ENCODE peak calls at places on chromosomes 16 and 17, in six cellular contexts. W is B cell, V is neural progenitor cell, M is AG04450, K is epithelial cell of esophagus, Z is K562. A is an unnamed sample.

GRCh38 chr16:86016201-86016965 is 117.4 kb downstream of the IRF8 start:
- DNase-seq in K (peak; percentile 60), V (peak; percentile 72), M (no peak), Z (peak; percentile 54), W (peak; percentile 66), A (peak; percentile 20)

GRCh38 chr17:3039748-3040147 is 23.7 kb downstream of the OR1D5 start:
- DNase-seq in Z (no peak), M (no peak), V (no peak), K (no peak), W (no peak), A (no peak)

GRCh38 chr16:50338371-50339231 is 30.2 kb downstream of the BRD7 start:
- DNase-seq in W (no peak), M (no peak), Z (peak; percentile 39), V (no peak), K (no peak), A (no peak)

GRCh38 chr17:46199379-46199778 is 6.2 kb upstream of the KANSL1 start:
- DNase-seq in V (no peak), W (no peak), K (no peak), M (no peak), Z (no peak), A (no peak)

GRCh38 chr17:40122944-40123810 is 1.4 kb downstream of the MSL1 start:
- DNase-seq in K (peak; percentile 44), M (no peak), V (peak; percentile 89), Z (peak; percentile 72), W (no peak), A (no peak)

GRCh38 chr16:51155901-51156810 is 5.1 kb upstream of the SALL1 start:
- DNase-seq in V (peak; percentile 73), M (no peak), K (no peak), W (no peak), Z (no peak), A (no peak)

GRCh38 chr17:8444506-8444905 is 8.8 kb downstream of the NDEL1 start:
- DNase-seq in M (no peak), Z (peak; percentile 30), K (no peak), V (no peak), W (no peak), A (no peak)

GRCh38 chr17:57422574-57423164 is 166.3 kb downstream of the MSI2 start:
- DNase-seq in Z (no peak), K (peak; percentile 78), W (peak; percentile 52), M (no peak), V (no peak), A (no peak)

GRCh38 chr16:88413631-88414030 is 30.9 kb downstream of the ZNF469 start:
- DNase-seq in W (no peak), V (no peak), K (no peak), M (no peak), Z (no peak), A (no peak)

GRCh38 chr17:66822009-66822408 is 12.9 kb upstream of the CACNG5 start:
- DNase-seq in V (no peak), W (no peak), M (no peak), Z (no peak), K (no peak), A (no peak)

GRCh38 chr17:48646183-48647102 is 20.3 kb upstream of the HOXB9 start:
- DNase-seq in W (no peak), Z (peak; percentile 66), K (no peak), M (no peak), V (peak; percentile 42), A (peak; percentile 91)

GRCh38 chr17:80751460-80752368 is 207.1 kb downstream of the RPTOR start:
- DNase-seq in W (no peak), K (no peak), M (no peak), V (peak; percentile 73), Z (no peak), A (no peak)

GRCh38 chr16:30604316-30604947 is 5.8 kb downstream of the ZNF689 start:
- DNase-seq in Z (no peak), M (no peak), W (no peak), V (no peak), K (no peak), A (peak; percentile 92)

GRCh38 chr17:30332057-30332542 is 1.8 kb downstream of the TMIGD1 start:
- DNase-seq in M (peak; percentile 45), V (no peak), Z (no peak), W (no peak), K (peak; percentile 63), A (no peak)

GRCh38 chr17:45276031-45276430 is 14.1 kb upstream of the SPATA32 start:
- DNase-seq in W (no peak), M (peak; percentile 78), Z (no peak), V (no peak), K (no peak), A (no peak)

GRCh38 chr17:45431531-45432404 is 902 bp downstream of the ARHGAP27 start:
- DNase-seq in Z (peak; percentile 89), K (peak; percentile 90), W (peak; percentile 71), V (peak; percentile 93), M (no peak), A (no peak)

GRCh38 chr16:24972608-24973220 is 42.5 kb downstream of the ARHGAP17 start:
- DNase-seq in V (no peak), K (no peak), W (no peak), M (no peak), Z (no peak), A (no peak)

GRCh38 chr17:17636456-17636855 is 44.8 kb upstream of the RAI1 start:
- DNase-seq in M (no peak), W (no peak), K (no peak), Z (no peak), V (no peak), A (no peak)

GRCh38 chr17:76442341-76443338 is 10.3 kb downstream of the UBE2O start:
- DNase-seq in M (no peak), Z (peak; percentile 50), W (no peak), V (no peak), K (no peak), A (no peak)

DNA sequence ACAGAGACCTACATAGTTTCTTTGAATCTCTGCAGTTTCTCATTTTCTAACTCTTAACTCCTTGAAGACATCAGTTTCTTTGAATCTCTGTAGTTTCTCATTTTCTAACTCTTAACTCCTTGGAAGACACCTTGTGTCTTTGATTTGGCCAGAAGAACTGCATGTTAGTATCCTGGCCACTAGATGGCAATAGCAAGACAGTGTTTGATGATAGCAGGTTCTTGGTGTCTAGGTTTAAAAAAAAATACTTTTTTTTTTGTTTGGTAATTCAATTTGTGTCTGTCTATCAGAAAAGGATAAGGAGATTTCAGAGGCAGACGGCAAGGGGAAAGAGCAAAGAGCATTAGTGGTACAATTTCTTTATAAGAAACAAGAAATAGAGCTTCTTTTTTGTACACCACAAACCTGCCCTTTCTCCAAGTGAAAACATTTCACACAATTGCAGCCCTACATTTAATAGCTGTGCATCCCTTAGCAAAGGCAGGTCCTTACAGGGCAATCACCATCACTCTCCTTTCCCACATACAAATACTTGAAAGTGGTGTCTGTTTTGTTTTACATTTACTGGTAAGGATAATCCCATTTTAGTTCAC is 1324.9 kb upstream of the CDH8 start:
- DNase-seq in W (no peak), Z (peak; percentile 36), M (peak; percentile 20), V (peak; percentile 74), K (peak; percentile 64), A (no peak)
- TF ChIP-seq CTCF in W (peak; percentile 65), Z (peak; percentile 25), M (peak; percentile 91), V (peak; percentile 95), K (peak; percentile 89), A (peak; percentile 96)

GRCh38 chr17:63595132-63595531 is 5.6 kb upstream of the TACO1 start:
- DNase-seq in M (no peak), Z (no peak), W (no peak), V (no peak), K (no peak), A (no peak)

GRCh38 chr17:63601439-63602371 is 1.0 kb downstream of the TACO1 start:
- DNase-seq in Z (peak; percentile 52), V (peak; percentile 27), K (peak; percentile 27), W (no peak), M (no peak), A (no peak)

GRCh38 chr17:63596856-63597557 is 3.7 kb upstream of the TACO1 start:
- DNase-seq in W (no peak), K (no peak), M (no peak), V (no peak), Z (no peak), A (no peak)

GRCh38 chr17:63598284-63598683 is 2.4 kb upstream of the TACO1 start:
- DNase-seq in K (no peak), V (no peak), W (no peak), Z (no peak), M (no peak), A (no peak)

GRCh38 chr17:63600569-63601438 is at the start of gene TACO1:
- DNase-seq in V (peak; percentile 87), M (peak; percentile 60), Z (peak; percentile 92), K (peak; percentile 81), W (peak; percentile 82), A (no peak)
- TF ChIP-seq CTCF in V (no peak), M (no peak), Z (no peak), K (no peak), W (no peak), A (peak; percentile 11)

GRCh38 chr16:55043499-55043898 is 112.8 kb downstream of the IRX5 start:
- DNase-seq in Z (no peak), W (no peak), M (no peak), K (no peak), V (peak; percentile 35), A (no peak)
- TF ChIP-seq CTCF in Z (no peak), W (no peak), M (no peak), K (no peak), V (peak; percentile 45), A (peak; percentile 18)

DNA sequence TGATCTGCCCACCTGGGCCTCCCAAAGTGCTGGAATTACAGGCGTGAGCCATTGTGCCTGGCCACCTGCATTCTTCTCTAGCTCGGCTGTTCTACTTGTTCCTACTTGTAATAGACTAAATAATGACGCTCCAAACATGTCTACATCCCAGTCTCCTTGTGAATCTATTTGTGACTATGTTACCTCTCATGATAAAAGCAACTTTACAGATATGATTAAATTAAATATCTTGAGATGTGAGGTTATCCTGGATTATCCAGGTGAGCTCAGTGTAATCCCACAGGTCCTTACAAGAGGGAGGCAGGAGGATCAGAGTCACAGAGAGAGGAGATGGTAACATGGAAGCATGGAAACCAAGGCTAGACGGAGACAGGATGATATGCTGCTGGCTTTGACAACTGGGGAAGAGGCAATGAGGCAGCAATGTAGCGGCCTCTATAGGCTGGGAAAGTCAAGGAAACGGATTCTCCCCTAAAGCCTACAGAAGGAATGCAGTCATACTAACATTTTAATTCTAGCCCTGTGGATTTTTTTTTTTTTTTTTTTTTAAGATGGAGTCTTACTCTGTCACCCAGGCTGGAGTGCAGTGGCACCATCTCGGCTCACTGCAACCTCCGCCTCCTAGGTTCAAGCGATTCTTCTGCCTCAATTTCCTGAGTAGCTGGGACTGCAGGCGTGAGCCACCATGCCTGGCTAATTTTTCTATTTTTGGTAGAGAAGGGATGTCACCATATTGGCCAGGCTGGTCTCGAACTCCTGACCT is 5.0 kb upstream of the LASP1 start:
- DNase-seq in W (no peak), Z (peak; percentile 71), M (no peak), V (peak; percentile 53), K (peak; percentile 85), A (no peak)
- TF ChIP-seq CTCF in W (no peak), Z (peak; percentile 60), M (peak; percentile 58), V (peak; percentile 47), K (peak; percentile 70), A (peak; percentile 66)

A was measured in chondrocyte.